ENCODE peak calls at places on chromosomes 7 and 10, in six cellular contexts. One of them, this sample, is unnamed.

GRCh38 chr7:94907026-94907419 is 371 bp upstream of the PPP1R9A start:
- DNase-seq in CD8-positive, alpha-beta memory T cell: no peak
- DNase-seq in cardiac fibroblast: no peak
- DNase-seq in CD4-positive, alpha-beta memory T cell: no peak
- DNase-seq in Panc1: no peak
- DNase-seq in left lobe of liver: no peak
- DNase-seq in this sample: no peak

GRCh38 chr10:60353519-60354258 is 36.0 kb downstream of the ANK3 start:
- DNase-seq in CD8-positive, alpha-beta memory T cell: no peak
- DNase-seq in cardiac fibroblast: peak
- DNase-seq in CD4-positive, alpha-beta memory T cell: no peak
- DNase-seq in Panc1: no peak
- DNase-seq in left lobe of liver: no peak
- DNase-seq in this sample: no peak

GRCh38 chr7:140230517-140230861 is 53.7 kb upstream of the KDM7A start:
- DNase-seq in CD8-positive, alpha-beta memory T cell: peak
- DNase-seq in cardiac fibroblast: no peak
- DNase-seq in CD4-positive, alpha-beta memory T cell: peak
- DNase-seq in Panc1: no peak
- DNase-seq in left lobe of liver: no peak
- DNase-seq in this sample: no peak

GRCh38 chr7:118080947-118081346 is 103.0 kb upstream of the LSM8 start:
- DNase-seq in CD8-positive, alpha-beta memory T cell: no peak
- DNase-seq in cardiac fibroblast: peak
- DNase-seq in CD4-positive, alpha-beta memory T cell: no peak
- DNase-seq in Panc1: no peak
- DNase-seq in left lobe of liver: no peak
- DNase-seq in this sample: peak

GRCh38 chr7:138228764-138229163 is 152.5 kb downstream of the AKR1D1 start:
- DNase-seq in CD8-positive, alpha-beta memory T cell: no peak
- DNase-seq in cardiac fibroblast: no peak
- DNase-seq in CD4-positive, alpha-beta memory T cell: no peak
- DNase-seq in Panc1: no peak
- DNase-seq in left lobe of liver: no peak
- DNase-seq in this sample: no peak

GRCh38 chr7:102991540-102992214 is 78.9 kb downstream of the LRRC17 start:
- DNase-seq in CD8-positive, alpha-beta memory T cell: no peak
- DNase-seq in cardiac fibroblast: peak
- DNase-seq in CD4-positive, alpha-beta memory T cell: no peak
- DNase-seq in Panc1: peak
- DNase-seq in left lobe of liver: no peak
- DNase-seq in this sample: peak

GRCh38 chr7:96093435-96093834 is 228.5 kb downstream of the SLC25A13 start:
- DNase-seq in CD8-positive, alpha-beta memory T cell: no peak
- DNase-seq in cardiac fibroblast: peak
- DNase-seq in CD4-positive, alpha-beta memory T cell: no peak
- DNase-seq in Panc1: no peak
- DNase-seq in left lobe of liver: no peak
- DNase-seq in this sample: no peak

GRCh38 chr7:139016931-139017511 is 18.8 kb downstream of the ZC3HAV1L start:
- DNase-seq in CD8-positive, alpha-beta memory T cell: peak
- DNase-seq in cardiac fibroblast: peak
- DNase-seq in CD4-positive, alpha-beta memory T cell: peak
- DNase-seq in Panc1: peak
- DNase-seq in left lobe of liver: peak
- DNase-seq in this sample: peak

GRCh38 chr7:151013728-151014497 is 10.4 kb downstream of the ATG9B start:
- DNase-seq in CD8-positive, alpha-beta memory T cell: peak
- DNase-seq in cardiac fibroblast: peak
- DNase-seq in CD4-positive, alpha-beta memory T cell: peak
- DNase-seq in Panc1: no peak
- DNase-seq in left lobe of liver: no peak
- DNase-seq in this sample: no peak

GRCh38 chr10:62610649-62611229 is 193.8 kb upstream of the ADO start:
- DNase-seq in CD8-positive, alpha-beta memory T cell: peak
- DNase-seq in cardiac fibroblast: peak
- DNase-seq in CD4-positive, alpha-beta memory T cell: peak
- DNase-seq in Panc1: no peak
- DNase-seq in left lobe of liver: no peak
- DNase-seq in this sample: peak

GRCh38 chr10:79269443-79269842 is 77.8 kb upstream of the PPIF start:
- DNase-seq in CD8-positive, alpha-beta memory T cell: no peak
- DNase-seq in cardiac fibroblast: no peak
- DNase-seq in CD4-positive, alpha-beta memory T cell: no peak
- DNase-seq in Panc1: no peak
- DNase-seq in left lobe of liver: no peak
- DNase-seq in this sample: no peak

GRCh38 chr7:155291045-155291530 is 6.6 kb upstream of the INSIG1 start:
- DNase-seq in CD8-positive, alpha-beta memory T cell: no peak
- DNase-seq in cardiac fibroblast: peak
- DNase-seq in CD4-positive, alpha-beta memory T cell: no peak
- DNase-seq in Panc1: no peak
- DNase-seq in left lobe of liver: peak
- DNase-seq in this sample: peak

GRCh38 chr7:158228131-158228530 is 359.5 kb downstream of the PTPRN2 start:
- DNase-seq in CD8-positive, alpha-beta memory T cell: no peak
- DNase-seq in cardiac fibroblast: no peak
- DNase-seq in CD4-positive, alpha-beta memory T cell: no peak
- DNase-seq in Panc1: no peak
- DNase-seq in left lobe of liver: no peak
- DNase-seq in this sample: no peak

GRCh38 chr10:15719899-15720634 is at the start of gene ITGA8:
- DNase-seq in CD8-positive, alpha-beta memory T cell: no peak
- DNase-seq in cardiac fibroblast: peak
- DNase-seq in CD4-positive, alpha-beta memory T cell: no peak
- DNase-seq in Panc1: no peak
- DNase-seq in left lobe of liver: no peak
- DNase-seq in this sample: no peak

GRCh38 chr10:120423350-120424197 is 33.5 kb upstream of the PLPP4 start:
- DNase-seq in CD8-positive, alpha-beta memory T cell: no peak
- DNase-seq in cardiac fibroblast: peak
- DNase-seq in CD4-positive, alpha-beta memory T cell: no peak
- DNase-seq in Panc1: peak
- DNase-seq in left lobe of liver: no peak
- DNase-seq in this sample: peak

GRCh38 chr7:28296571-28297483 is 115.5 kb upstream of the CREB5 start:
- DNase-seq in CD8-positive, alpha-beta memory T cell: peak
- DNase-seq in cardiac fibroblast: peak
- DNase-seq in CD4-positive, alpha-beta memory T cell: peak
- DNase-seq in Panc1: no peak
- DNase-seq in left lobe of liver: no peak
- DNase-seq in this sample: no peak

GRCh38 chr10:13331641-13332040 is 16.5 kb downstream of the SEPHS1 start:
- DNase-seq in CD8-positive, alpha-beta memory T cell: no peak
- DNase-seq in cardiac fibroblast: peak
- DNase-seq in CD4-positive, alpha-beta memory T cell: no peak
- DNase-seq in Panc1: no peak
- DNase-seq in left lobe of liver: no peak
- DNase-seq in this sample: no peak

GRCh38 chr7:90690159-90690858 is 94.2 kb downstream of the CDK14 start:
- DNase-seq in CD8-positive, alpha-beta memory T cell: no peak
- DNase-seq in cardiac fibroblast: no peak
- DNase-seq in CD4-positive, alpha-beta memory T cell: no peak
- DNase-seq in Panc1: no peak
- DNase-seq in left lobe of liver: no peak
- DNase-seq in this sample: no peak

GRCh38 chr10:37436361-37436760 is 311.0 kb downstream of the ANKRD30A start:
- DNase-seq in CD8-positive, alpha-beta memory T cell: no peak
- DNase-seq in cardiac fibroblast: no peak
- DNase-seq in CD4-positive, alpha-beta memory T cell: no peak
- DNase-seq in Panc1: no peak
- DNase-seq in left lobe of liver: no peak
- DNase-seq in this sample: no peak

GRCh38 chr7:118350260-118350659 is 125.8 kb downstream of the ANKRD7 start:
- DNase-seq in CD8-positive, alpha-beta memory T cell: no peak
- DNase-seq in cardiac fibroblast: no peak
- DNase-seq in CD4-positive, alpha-beta memory T cell: no peak
- DNase-seq in Panc1: no peak
- DNase-seq in left lobe of liver: no peak
- DNase-seq in this sample: no peak

GRCh38 chr7:79590571-79591274 is 137.3 kb upstream of the MAGI2 start:
- DNase-seq in CD8-positive, alpha-beta memory T cell: no peak
- DNase-seq in cardiac fibroblast: no peak
- DNase-seq in CD4-positive, alpha-beta memory T cell: no peak
- DNase-seq in Panc1: no peak
- DNase-seq in left lobe of liver: no peak
- DNase-seq in this sample: no peak

GRCh38 chr10:81177651-81178244 is 640.0 kb downstream of the SH2D4B start:
- DNase-seq in CD8-positive, alpha-beta memory T cell: no peak
- DNase-seq in cardiac fibroblast: no peak
- DNase-seq in CD4-positive, alpha-beta memory T cell: no peak
- DNase-seq in Panc1: no peak
- DNase-seq in left lobe of liver: no peak
- DNase-seq in this sample: no peak

GRCh38 chr10:73877533-73878160 is 3.3 kb upstream of the CAMK2G start:
- DNase-seq in CD8-positive, alpha-beta memory T cell: no peak
- DNase-seq in cardiac fibroblast: no peak
- DNase-seq in CD4-positive, alpha-beta memory T cell: no peak
- DNase-seq in Panc1: no peak
- DNase-seq in left lobe of liver: no peak
- DNase-seq in this sample: no peak

GRCh38 chr10:21954690-21955089 is 48.8 kb downstream of the DNAJC1 start:
- DNase-seq in CD8-positive, alpha-beta memory T cell: no peak
- DNase-seq in cardiac fibroblast: no peak
- DNase-seq in CD4-positive, alpha-beta memory T cell: no peak
- DNase-seq in Panc1: no peak
- DNase-seq in left lobe of liver: no peak
- DNase-seq in this sample: no peak

GRCh38 chr10:118116555-118117311 is 70.0 kb upstream of the RAB11FIP2 start:
- DNase-seq in CD8-positive, alpha-beta memory T cell: no peak
- DNase-seq in cardiac fibroblast: no peak
- DNase-seq in CD4-positive, alpha-beta memory T cell: no peak
- DNase-seq in Panc1: no peak
- DNase-seq in left lobe of liver: no peak
- DNase-seq in this sample: no peak

GRCh38 chr7:30740417-30741181 is 11.3 kb upstream of the INMT start:
- DNase-seq in CD8-positive, alpha-beta memory T cell: peak
- DNase-seq in cardiac fibroblast: peak
- DNase-seq in CD4-positive, alpha-beta memory T cell: peak
- DNase-seq in Panc1: peak
- DNase-seq in left lobe of liver: peak
- DNase-seq in this sample: peak

GRCh38 chr7:15602236-15602635 is 40.4 kb upstream of the AGMO start:
- DNase-seq in CD8-positive, alpha-beta memory T cell: no peak
- DNase-seq in cardiac fibroblast: peak
- DNase-seq in CD4-positive, alpha-beta memory T cell: no peak
- DNase-seq in Panc1: no peak
- DNase-seq in left lobe of liver: no peak
- DNase-seq in this sample: no peak

GRCh38 chr7:129650056-129650758 is 38.7 kb downstream of the NRF1 start:
- DNase-seq in CD8-positive, alpha-beta memory T cell: no peak
- DNase-seq in cardiac fibroblast: no peak
- DNase-seq in CD4-positive, alpha-beta memory T cell: no peak
- DNase-seq in Panc1: no peak
- DNase-seq in left lobe of liver: no peak
- DNase-seq in this sample: no peak

GRCh38 chr10:127153166-127153565 is 43.2 kb downstream of the INSYN2A start:
- DNase-seq in CD8-positive, alpha-beta memory T cell: no peak
- DNase-seq in cardiac fibroblast: no peak
- DNase-seq in CD4-positive, alpha-beta memory T cell: no peak
- DNase-seq in Panc1: no peak
- DNase-seq in left lobe of liver: no peak
- DNase-seq in this sample: no peak

GRCh38 chr7:134364619-134365037 is 47.9 kb upstream of the SLC35B4 start:
- DNase-seq in CD8-positive, alpha-beta memory T cell: no peak
- DNase-seq in cardiac fibroblast: peak
- DNase-seq in CD4-positive, alpha-beta memory T cell: no peak
- DNase-seq in Panc1: no peak
- DNase-seq in left lobe of liver: no peak
- DNase-seq in this sample: peak

GRCh38 chr7:108045154-108045553 is 42.2 kb upstream of the LAMB1 start:
- DNase-seq in CD8-positive, alpha-beta memory T cell: no peak
- DNase-seq in cardiac fibroblast: peak
- DNase-seq in CD4-positive, alpha-beta memory T cell: no peak
- DNase-seq in Panc1: no peak
- DNase-seq in left lobe of liver: no peak
- DNase-seq in this sample: no peak

GRCh38 chr7:28623863-28624262 is 211.5 kb downstream of the CREB5 start:
- DNase-seq in CD8-positive, alpha-beta memory T cell: no peak
- DNase-seq in cardiac fibroblast: no peak
- DNase-seq in CD4-positive, alpha-beta memory T cell: no peak
- DNase-seq in Panc1: no peak
- DNase-seq in left lobe of liver: no peak
- DNase-seq in this sample: no peak

GRCh38 chr10:44788820-44789167 is 122.3 kb upstream of the TMEM72 start:
- DNase-seq in CD8-positive, alpha-beta memory T cell: no peak
- DNase-seq in cardiac fibroblast: no peak
- DNase-seq in CD4-positive, alpha-beta memory T cell: no peak
- DNase-seq in Panc1: no peak
- DNase-seq in left lobe of liver: no peak
- DNase-seq in this sample: no peak

GRCh38 chr10:122142652-122143237 is 128.4 kb upstream of the BTBD16 start:
- DNase-seq in CD8-positive, alpha-beta memory T cell: no peak
- DNase-seq in cardiac fibroblast: no peak
- DNase-seq in CD4-positive, alpha-beta memory T cell: no peak
- DNase-seq in Panc1: no peak
- DNase-seq in left lobe of liver: peak
- DNase-seq in this sample: no peak

GRCh38 chr7:46283852-46284251 is 362.8 kb upstream of the IGFBP3 start:
- DNase-seq in CD8-positive, alpha-beta memory T cell: no peak
- DNase-seq in cardiac fibroblast: peak
- DNase-seq in CD4-positive, alpha-beta memory T cell: no peak
- DNase-seq in Panc1: no peak
- DNase-seq in left lobe of liver: no peak
- DNase-seq in this sample: no peak

GRCh38 chr7:44079221-44080021 is 2.9 kb downstream of the POLM start:
- DNase-seq in CD8-positive, alpha-beta memory T cell: no peak
- DNase-seq in cardiac fibroblast: no peak
- DNase-seq in CD4-positive, alpha-beta memory T cell: no peak
- DNase-seq in Panc1: no peak
- DNase-seq in left lobe of liver: no peak
- DNase-seq in this sample: no peak

GRCh38 chr7:25643770-25644394 is 415.6 kb upstream of the NPVF start:
- DNase-seq in CD8-positive, alpha-beta memory T cell: no peak
- DNase-seq in cardiac fibroblast: no peak
- DNase-seq in CD4-positive, alpha-beta memory T cell: no peak
- DNase-seq in Panc1: no peak
- DNase-seq in left lobe of liver: no peak
- DNase-seq in this sample: no peak

This sample was measured in NCI-H460.